ENCODE peak calls at places on chromosomes 11 and 22, in eight cellular contexts. One of them, this sample, is unnamed.

GRCh38 chr11:23359297-23359696 is 499.0 kb upstream of the CCDC179 start:
- DNase-seq in Caco-2: no peak
- DNase-seq in fibroblast of the aortic adventitia: peak; percentile 56
- DNase-seq in lung: no peak
- DNase-seq in body of pancreas: peak; percentile 65
- DNase-seq in neural crest cell: no peak
- DNase-seq in RWPE1: peak; percentile 51
- DNase-seq in tibial nerve: no peak
- DNase-seq in this sample: peak; percentile 97

GRCh38 chr11:70785372-70785771 is 387.0 kb downstream of the CTTN start:
- DNase-seq in Caco-2: no peak
- DNase-seq in fibroblast of the aortic adventitia: no peak
- DNase-seq in lung: no peak
- DNase-seq in body of pancreas: no peak
- DNase-seq in neural crest cell: no peak
- DNase-seq in RWPE1: no peak
- DNase-seq in tibial nerve: no peak
- DNase-seq in this sample: no peak

GRCh38 chr11:3637201-3637600 is 4.6 kb downstream of the ART5 start:
- DNase-seq in Caco-2: no peak
- DNase-seq in fibroblast of the aortic adventitia: no peak
- DNase-seq in lung: no peak
- DNase-seq in body of pancreas: no peak
- DNase-seq in neural crest cell: no peak
- DNase-seq in RWPE1: no peak
- DNase-seq in tibial nerve: no peak
- DNase-seq in this sample: no peak

GRCh38 chr11:111185259-111185658 is 60.3 kb upstream of the POU2AF2 start:
- DNase-seq in Caco-2: no peak
- DNase-seq in fibroblast of the aortic adventitia: peak; percentile 42
- DNase-seq in lung: no peak
- DNase-seq in body of pancreas: no peak
- DNase-seq in neural crest cell: no peak
- DNase-seq in RWPE1: no peak
- DNase-seq in tibial nerve: no peak
- DNase-seq in this sample: peak; percentile 49

GRCh38 chr11:33636104-33636503 is 64.5 kb downstream of the C11orf91 start:
- DNase-seq in Caco-2: no peak
- DNase-seq in fibroblast of the aortic adventitia: peak; percentile 28
- DNase-seq in lung: peak; percentile 27
- DNase-seq in body of pancreas: no peak
- DNase-seq in neural crest cell: no peak
- DNase-seq in RWPE1: no peak
- DNase-seq in tibial nerve: no peak
- DNase-seq in this sample: peak; percentile 82

GRCh38 chr11:47348131-47348802 is 4.2 kb downstream of the MYBPC3 start:
- DNase-seq in Caco-2: no peak
- DNase-seq in fibroblast of the aortic adventitia: no peak
- DNase-seq in lung: no peak
- DNase-seq in body of pancreas: no peak
- DNase-seq in neural crest cell: no peak
- DNase-seq in RWPE1: no peak
- DNase-seq in tibial nerve: no peak
- DNase-seq in this sample: no peak

GRCh38 chr22:38704568-38705234 is 1.0 kb upstream of the GTPBP1 start:
- DNase-seq in Caco-2: no peak
- DNase-seq in fibroblast of the aortic adventitia: peak; percentile 30
- DNase-seq in lung: no peak
- DNase-seq in body of pancreas: peak; percentile 17
- DNase-seq in neural crest cell: no peak
- DNase-seq in RWPE1: no peak
- DNase-seq in tibial nerve: no peak
- DNase-seq in this sample: no peak

GRCh38 chr11:71300187-71300586 is 47.8 kb upstream of the SHANK2 start:
- DNase-seq in Caco-2: no peak
- DNase-seq in fibroblast of the aortic adventitia: no peak
- DNase-seq in lung: no peak
- DNase-seq in body of pancreas: no peak
- DNase-seq in neural crest cell: no peak
- DNase-seq in RWPE1: no peak
- DNase-seq in tibial nerve: no peak
- DNase-seq in this sample: peak; percentile 22

GRCh38 chr22:46596032-46596441 is 24.1 kb upstream of the GRAMD4 start:
- DNase-seq in Caco-2: no peak
- DNase-seq in fibroblast of the aortic adventitia: no peak
- DNase-seq in lung: no peak
- DNase-seq in body of pancreas: no peak
- DNase-seq in neural crest cell: no peak
- DNase-seq in RWPE1: no peak
- DNase-seq in tibial nerve: peak; percentile 58
- DNase-seq in this sample: no peak

GRCh38 chr11:63896071-63896470 is 20.9 kb downstream of the RCOR2 start:
- DNase-seq in Caco-2: no peak
- DNase-seq in fibroblast of the aortic adventitia: no peak
- DNase-seq in lung: peak; percentile 72
- DNase-seq in body of pancreas: peak; percentile 90
- DNase-seq in neural crest cell: no peak
- DNase-seq in RWPE1: no peak
- DNase-seq in tibial nerve: no peak
- DNase-seq in this sample: no peak

DNA sequence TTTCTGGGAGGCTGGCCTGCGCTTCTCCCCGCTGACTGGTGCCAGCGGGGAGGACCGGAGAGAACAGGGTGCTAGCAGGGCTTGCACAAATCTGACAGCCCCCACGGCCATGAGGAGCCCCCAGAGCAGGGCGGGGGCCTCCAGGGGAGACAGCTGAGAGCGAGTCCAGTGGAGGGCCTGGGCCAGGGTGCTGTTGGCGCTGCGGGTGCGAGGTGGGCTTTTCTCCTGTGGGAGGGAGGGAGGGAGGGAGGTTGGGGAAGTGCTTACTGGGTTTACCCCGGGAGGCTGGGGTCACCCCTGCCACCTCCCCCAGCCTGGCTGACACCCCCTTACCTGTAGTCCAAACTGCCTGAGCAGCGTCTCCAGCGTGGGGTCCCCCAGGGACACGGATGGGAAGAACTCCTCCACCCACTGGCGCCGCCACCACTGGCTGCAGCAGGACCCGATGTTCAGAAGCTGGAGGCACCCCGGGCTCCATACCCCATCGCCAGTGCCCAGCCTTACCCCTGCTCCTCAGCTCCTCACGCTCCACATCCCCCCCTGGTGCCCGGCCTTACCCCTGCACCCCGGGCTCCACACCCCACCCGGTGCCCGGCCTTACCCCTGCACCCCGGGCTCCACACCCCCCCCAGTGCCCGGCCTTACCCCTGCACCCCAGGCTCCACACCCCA is 3.9 kb downstream of the LMF2 start:
- DNase-seq in Caco-2: peak; percentile 31
- DNase-seq in fibroblast of the aortic adventitia: no peak
- DNase-seq in lung: no peak
- DNase-seq in body of pancreas: no peak
- DNase-seq in neural crest cell: no peak
- DNase-seq in RWPE1: no peak
- DNase-seq in tibial nerve: no peak
- DNase-seq in this sample: no peak
- TF ChIP-seq CTCF in Caco-2: no peak
- TF ChIP-seq CTCF in fibroblast of the aortic adventitia: no peak
- TF ChIP-seq CTCF in lung: no peak
- TF ChIP-seq CTCF in body of pancreas: no peak
- TF ChIP-seq CTCF in neural crest cell: no peak
- TF ChIP-seq CTCF in RWPE1: no peak
- TF ChIP-seq CTCF in tibial nerve: no peak
- TF ChIP-seq CTCF in this sample: no peak

GRCh38 chr22:19896665-19897355 is 42.1 kb upstream of the GNB1L start:
- DNase-seq in Caco-2: no peak
- DNase-seq in fibroblast of the aortic adventitia: no peak
- DNase-seq in lung: no peak
- DNase-seq in body of pancreas: no peak
- DNase-seq in neural crest cell: no peak
- DNase-seq in RWPE1: no peak
- DNase-seq in tibial nerve: no peak
- DNase-seq in this sample: no peak
- TF ChIP-seq CTCF in Caco-2: no peak
- TF ChIP-seq CTCF in fibroblast of the aortic adventitia: no peak
- TF ChIP-seq CTCF in lung: no peak
- TF ChIP-seq CTCF in body of pancreas: no peak
- TF ChIP-seq CTCF in neural crest cell: no peak
- TF ChIP-seq CTCF in RWPE1: no peak
- TF ChIP-seq CTCF in tibial nerve: no peak
- TF ChIP-seq CTCF in this sample: no peak

GRCh38 chr11:124108158-124108557 is 7.1 kb upstream of the VWA5A start:
- DNase-seq in Caco-2: no peak
- DNase-seq in fibroblast of the aortic adventitia: peak; percentile 47
- DNase-seq in lung: no peak
- DNase-seq in body of pancreas: peak; percentile 14
- DNase-seq in neural crest cell: no peak
- DNase-seq in RWPE1: no peak
- DNase-seq in tibial nerve: no peak
- DNase-seq in this sample: peak; percentile 80
- TF ChIP-seq CTCF in Caco-2: peak; percentile 68
- TF ChIP-seq CTCF in fibroblast of the aortic adventitia: peak; percentile 37
- TF ChIP-seq CTCF in lung: no peak
- TF ChIP-seq CTCF in body of pancreas: peak; percentile 27
- TF ChIP-seq CTCF in neural crest cell: peak; percentile 45
- TF ChIP-seq CTCF in RWPE1: no peak
- TF ChIP-seq CTCF in tibial nerve: no peak
- TF ChIP-seq CTCF in this sample: peak; percentile 71

GRCh38 chr22:24291538-24292201 is 21.0 kb downstream of the SPECC1L start:
- DNase-seq in Caco-2: no peak
- DNase-seq in fibroblast of the aortic adventitia: no peak
- DNase-seq in lung: no peak
- DNase-seq in body of pancreas: no peak
- DNase-seq in neural crest cell: no peak
- DNase-seq in RWPE1: no peak
- DNase-seq in tibial nerve: no peak
- DNase-seq in this sample: no peak
- TF ChIP-seq CTCF in Caco-2: no peak
- TF ChIP-seq CTCF in fibroblast of the aortic adventitia: no peak
- TF ChIP-seq CTCF in lung: no peak
- TF ChIP-seq CTCF in body of pancreas: no peak
- TF ChIP-seq CTCF in neural crest cell: no peak
- TF ChIP-seq CTCF in RWPE1: no peak
- TF ChIP-seq CTCF in tibial nerve: no peak
- TF ChIP-seq CTCF in this sample: no peak

GRCh38 chr11:69726019-69726418 is 22.2 kb upstream of the FGF19 start:
- DNase-seq in Caco-2: no peak
- DNase-seq in fibroblast of the aortic adventitia: no peak
- DNase-seq in lung: no peak
- DNase-seq in body of pancreas: no peak
- DNase-seq in neural crest cell: no peak
- DNase-seq in RWPE1: no peak
- DNase-seq in tibial nerve: no peak
- DNase-seq in this sample: no peak

GRCh38 chr11:69718147-69718546 is 14.3 kb upstream of the FGF19 start:
- DNase-seq in Caco-2: peak; percentile 69
- DNase-seq in fibroblast of the aortic adventitia: no peak
- DNase-seq in lung: no peak
- DNase-seq in body of pancreas: no peak
- DNase-seq in neural crest cell: peak; percentile 60
- DNase-seq in RWPE1: peak; percentile 19
- DNase-seq in tibial nerve: no peak
- DNase-seq in this sample: peak; percentile 56

GRCh38 chr11:69718912-69719311 is 15.1 kb upstream of the FGF19 start:
- DNase-seq in Caco-2: no peak
- DNase-seq in fibroblast of the aortic adventitia: no peak
- DNase-seq in lung: no peak
- DNase-seq in body of pancreas: no peak
- DNase-seq in neural crest cell: no peak
- DNase-seq in RWPE1: no peak
- DNase-seq in tibial nerve: no peak
- DNase-seq in this sample: no peak

GRCh38 chr11:69721061-69721460 is 17.2 kb upstream of the FGF19 start:
- DNase-seq in Caco-2: no peak
- DNase-seq in fibroblast of the aortic adventitia: no peak
- DNase-seq in lung: no peak
- DNase-seq in body of pancreas: no peak
- DNase-seq in neural crest cell: no peak
- DNase-seq in RWPE1: no peak
- DNase-seq in tibial nerve: no peak
- DNase-seq in this sample: no peak

DNA sequence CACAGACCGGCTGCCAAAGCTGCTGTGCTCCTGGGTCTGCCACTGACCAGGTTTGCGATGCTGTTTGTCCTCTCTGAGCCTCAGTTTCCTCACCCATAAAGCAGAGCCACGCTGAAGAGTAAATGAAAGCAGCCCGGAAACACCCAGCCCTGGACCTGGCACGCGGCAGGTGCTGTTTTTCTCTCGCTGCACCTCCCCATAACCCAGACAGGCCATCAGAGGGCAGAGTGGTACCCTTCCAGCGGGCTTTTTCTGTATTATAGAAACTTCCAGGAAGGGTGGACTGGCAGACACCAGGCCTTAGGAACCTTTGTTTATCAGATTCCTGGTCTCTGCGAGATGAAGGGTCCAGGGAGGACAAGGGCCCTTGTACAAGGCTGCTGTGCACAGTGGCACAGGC is 17.9 kb upstream of the FGF19 start:
- DNase-seq in Caco-2: no peak
- DNase-seq in fibroblast of the aortic adventitia: no peak
- DNase-seq in lung: no peak
- DNase-seq in body of pancreas: peak; percentile 37
- DNase-seq in neural crest cell: no peak
- DNase-seq in RWPE1: peak; percentile 21
- DNase-seq in tibial nerve: no peak
- DNase-seq in this sample: no peak
- TF ChIP-seq CTCF in Caco-2: peak; percentile 64
- TF ChIP-seq CTCF in fibroblast of the aortic adventitia: peak; percentile 9
- TF ChIP-seq CTCF in lung: no peak
- TF ChIP-seq CTCF in body of pancreas: peak; percentile 36
- TF ChIP-seq CTCF in neural crest cell: no peak
- TF ChIP-seq CTCF in RWPE1: no peak
- TF ChIP-seq CTCF in tibial nerve: no peak
- TF ChIP-seq CTCF in this sample: peak; percentile 34

GRCh38 chr11:11659567-11660341 is 37.9 kb upstream of the GALNT18 start:
- DNase-seq in Caco-2: no peak
- DNase-seq in fibroblast of the aortic adventitia: no peak
- DNase-seq in lung: no peak
- DNase-seq in body of pancreas: no peak
- DNase-seq in neural crest cell: no peak
- DNase-seq in RWPE1: no peak
- DNase-seq in tibial nerve: no peak
- DNase-seq in this sample: no peak
- TF ChIP-seq CTCF in Caco-2: peak; percentile 21
- TF ChIP-seq CTCF in fibroblast of the aortic adventitia: no peak
- TF ChIP-seq CTCF in lung: no peak
- TF ChIP-seq CTCF in body of pancreas: no peak
- TF ChIP-seq CTCF in neural crest cell: no peak
- TF ChIP-seq CTCF in RWPE1: no peak
- TF ChIP-seq CTCF in tibial nerve: no peak
- TF ChIP-seq CTCF in this sample: peak; percentile 15

DNA sequence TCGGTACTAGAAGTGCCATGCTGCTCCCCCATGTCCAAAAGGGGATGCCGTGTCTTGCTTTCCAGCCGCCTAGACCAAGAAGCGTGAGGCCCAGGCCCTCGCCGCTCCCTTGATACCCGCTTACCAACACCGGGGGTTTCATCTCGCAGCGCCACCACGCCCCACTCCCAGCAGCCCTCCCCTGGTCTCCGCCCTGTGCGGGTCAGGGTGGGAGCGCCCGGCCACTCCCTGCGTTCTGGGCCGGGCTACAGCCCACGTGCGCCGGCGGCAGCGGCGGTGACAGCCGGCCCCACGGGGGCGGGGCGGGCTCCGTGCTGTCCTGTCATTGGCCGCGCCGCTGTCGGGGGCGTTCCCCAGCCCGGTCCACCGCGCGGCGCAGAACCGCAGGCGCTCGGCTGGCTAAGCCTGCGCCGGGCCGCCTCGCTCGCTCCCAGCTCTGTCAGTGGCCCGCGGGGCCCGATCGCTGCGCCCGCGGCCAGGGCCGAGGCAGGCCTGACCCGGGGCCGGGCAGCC is at the start of gene MICAL2:
- DNase-seq in Caco-2: peak; percentile 90
- DNase-seq in fibroblast of the aortic adventitia: peak; percentile 75
- DNase-seq in lung: peak; percentile 87
- DNase-seq in body of pancreas: peak; percentile 89
- DNase-seq in neural crest cell: peak; percentile 68
- DNase-seq in RWPE1: peak; percentile 95
- DNase-seq in tibial nerve: peak; percentile 76
- DNase-seq in this sample: peak; percentile 87
- TF ChIP-seq CTCF in Caco-2: no peak
- TF ChIP-seq CTCF in fibroblast of the aortic adventitia: no peak
- TF ChIP-seq CTCF in lung: no peak
- TF ChIP-seq CTCF in body of pancreas: no peak
- TF ChIP-seq CTCF in neural crest cell: no peak
- TF ChIP-seq CTCF in RWPE1: no peak
- TF ChIP-seq CTCF in tibial nerve: no peak
- TF ChIP-seq CTCF in this sample: peak; percentile 0

This sample was measured in choroid plexus epithelial cell.